ENCODE peak calls at places on chromosome 17, in ten cellular contexts. C is B cell, F is psoas muscle, K is left lung, Z is tibial artery, I is neural progenitor cell, V is pancreas, E is uterus, R is AG10803, U is GM13977. D is an unnamed sample.

GRCh38 chr17:45282683-45283644 is 21.1 kb upstream of the SPATA32 start:
- DNase-seq in I (no peak), Z (no peak), R (peak; percentile 42), U (no peak), V (no peak), C (no peak), F (peak; percentile 78), E (peak; percentile 42), K (peak; percentile 65), D (no peak)

GRCh38 chr17:48618366-48618896 is 3.3 kb upstream of the HOXB8 start:
- DNase-seq in K (peak; percentile 95), C (peak; percentile 94), F (peak; percentile 84), Z (peak; percentile 81), V (peak; percentile 92), E (peak; percentile 92), I (peak; percentile 93), R (peak; percentile 78), U (peak; percentile 95), D (peak; percentile 72)

GRCh38 chr17:74380086-74380958 is 13.0 kb downstream of the GPR142 start:
- DNase-seq in F (peak; percentile 50), Z (peak; percentile 39), V (no peak), U (no peak), C (no peak), I (peak; percentile 37), E (no peak), K (no peak), R (no peak), D (no peak)

GRCh38 chr17:28938552-28938951 is 12.8 kb downstream of the PHF12 start:
- DNase-seq in V (no peak), R (peak; percentile 17), F (peak; percentile 29), E (no peak), I (no peak), C (no peak), U (no peak), Z (no peak), K (no peak), D (no peak)

GRCh38 chr17:79781012-79781665 is 3.2 kb downstream of the CBX2 start:
- DNase-seq in U (no peak), C (no peak), E (no peak), I (no peak), R (no peak), V (no peak), K (no peak), Z (no peak), F (no peak), D (no peak)

GRCh38 chr17:73369126-73369525 is 57.3 kb upstream of the CDC42EP4 start:
- DNase-seq in F (no peak), U (no peak), I (no peak), R (no peak), K (peak; percentile 59), E (no peak), Z (no peak), V (peak; percentile 72), C (no peak), D (no peak)

GRCh38 chr17:38342886-38343607 is 709 bp downstream of the GPR179 start:
- DNase-seq in R (no peak), E (no peak), V (no peak), K (no peak), I (no peak), C (no peak), U (no peak), Z (no peak), F (no peak), D (no peak)

GRCh38 chr17:27630607-27631408 is at the start of gene LGALS9:
- DNase-seq in C (peak; percentile 53), V (no peak), Z (no peak), R (peak; percentile 51), K (no peak), I (no peak), E (no peak), F (no peak), U (peak; percentile 67), D (peak; percentile 31)

GRCh38 chr17:29682054-29682453 is 59.3 kb upstream of the CORO6 start:
- DNase-seq in F (no peak), I (no peak), C (peak; percentile 64), R (no peak), K (no peak), E (no peak), V (no peak), Z (no peak), U (no peak), D (no peak)

GRCh38 chr17:16467886-16468285 is 24.1 kb downstream of the LRRC75A start:
- DNase-seq in K (no peak), U (no peak), I (no peak), F (no peak), C (no peak), Z (no peak), E (no peak), R (no peak), V (no peak), D (no peak)

GRCh38 chr17:50482516-50482915 is 3.9 kb downstream of the RSAD1 start:
- DNase-seq in C (no peak), Z (peak; percentile 99), I (peak; percentile 85), U (peak; percentile 84), R (peak; percentile 98), F (peak; percentile 97), V (peak; percentile 98), K (peak; percentile 92), E (peak; percentile 95), D (peak; percentile 97)

GRCh38 chr17:80861360-80861861 is 130.2 kb upstream of the CHMP6 start:
- DNase-seq in F (no peak), I (no peak), Z (no peak), K (no peak), V (no peak), E (no peak), U (no peak), C (no peak), R (no peak), D (no peak)

GRCh38 chr17:37701424-37702020 is 43.3 kb downstream of the HNF1B start:
- DNase-seq in I (peak; percentile 39), K (no peak), U (peak; percentile 68), E (no peak), R (no peak), V (peak; percentile 57), F (no peak), C (peak; percentile 70), Z (peak; percentile 30), D (no peak)

GRCh38 chr17:46979023-46979870 is at the start of gene RPRML:
- DNase-seq in F (peak; percentile 30), U (peak; percentile 59), K (no peak), C (peak; percentile 65), R (no peak), I (peak; percentile 77), V (peak; percentile 59), Z (no peak), E (peak; percentile 34), D (no peak)

GRCh38 chr17:41406205-41406604 is 8.8 kb upstream of the KRT31 start:
- DNase-seq in R (no peak), I (peak; percentile 27), E (no peak), Z (no peak), K (no peak), U (no peak), V (no peak), C (no peak), F (no peak), D (peak; percentile 17)
- TF ChIP-seq CTCF in R (no peak), I (peak; percentile 15), E (no peak), Z (no peak), K (no peak), U (no peak), V (no peak), C (no peak), F (no peak), D (no peak)

GRCh38 chr17:57589151-57590034 is 155.7 kb downstream of the CCDC182 start:
- DNase-seq in V (no peak), U (no peak), F (peak; percentile 55), R (peak; percentile 51), E (no peak), I (no peak), C (no peak), Z (no peak), K (no peak), D (no peak)
- TF ChIP-seq CTCF in V (no peak), U (no peak), F (no peak), R (no peak), E (no peak), I (no peak), C (no peak), Z (no peak), K (no peak), D (no peak)

GRCh38 chr17:78741644-78742284 is 40.3 kb downstream of the CYTH1 start:
- DNase-seq in F (no peak), R (no peak), C (no peak), K (no peak), U (no peak), V (no peak), Z (no peak), I (no peak), E (no peak), D (no peak)
- TF ChIP-seq CTCF in F (no peak), R (no peak), C (no peak), K (no peak), U (no peak), V (no peak), Z (no peak), I (no peak), E (no peak), D (no peak)

GRCh38 chr17:75588546-75589016 is 981 bp downstream of the MYO15B start:
- DNase-seq in K (peak; percentile 88), R (no peak), I (no peak), Z (peak; percentile 32), V (peak; percentile 89), F (peak; percentile 64), C (no peak), E (peak; percentile 61), U (peak; percentile 54), D (no peak)

GRCh38 chr17:75590314-75590761 is 2.7 kb downstream of the MYO15B start:
- DNase-seq in F (no peak), K (no peak), Z (no peak), R (no peak), C (no peak), E (no peak), I (no peak), V (no peak), U (no peak), D (no peak)

GRCh38 chr17:75589017-75589918 is 1.7 kb downstream of the MYO15B start:
- DNase-seq in F (peak; percentile 97), V (peak; percentile 99), U (peak; percentile 100), Z (peak; percentile 93), K (peak; percentile 100), E (peak; percentile 97), C (peak; percentile 99), I (peak; percentile 99), R (peak; percentile 77), D (peak; percentile 66)

GRCh38 chr17:75589919-75590303 is 2.3 kb downstream of the MYO15B start:
- DNase-seq in Z (no peak), I (no peak), R (no peak), V (peak; percentile 67), C (no peak), F (no peak), U (no peak), E (peak; percentile 43), K (no peak), D (no peak)

DNA sequence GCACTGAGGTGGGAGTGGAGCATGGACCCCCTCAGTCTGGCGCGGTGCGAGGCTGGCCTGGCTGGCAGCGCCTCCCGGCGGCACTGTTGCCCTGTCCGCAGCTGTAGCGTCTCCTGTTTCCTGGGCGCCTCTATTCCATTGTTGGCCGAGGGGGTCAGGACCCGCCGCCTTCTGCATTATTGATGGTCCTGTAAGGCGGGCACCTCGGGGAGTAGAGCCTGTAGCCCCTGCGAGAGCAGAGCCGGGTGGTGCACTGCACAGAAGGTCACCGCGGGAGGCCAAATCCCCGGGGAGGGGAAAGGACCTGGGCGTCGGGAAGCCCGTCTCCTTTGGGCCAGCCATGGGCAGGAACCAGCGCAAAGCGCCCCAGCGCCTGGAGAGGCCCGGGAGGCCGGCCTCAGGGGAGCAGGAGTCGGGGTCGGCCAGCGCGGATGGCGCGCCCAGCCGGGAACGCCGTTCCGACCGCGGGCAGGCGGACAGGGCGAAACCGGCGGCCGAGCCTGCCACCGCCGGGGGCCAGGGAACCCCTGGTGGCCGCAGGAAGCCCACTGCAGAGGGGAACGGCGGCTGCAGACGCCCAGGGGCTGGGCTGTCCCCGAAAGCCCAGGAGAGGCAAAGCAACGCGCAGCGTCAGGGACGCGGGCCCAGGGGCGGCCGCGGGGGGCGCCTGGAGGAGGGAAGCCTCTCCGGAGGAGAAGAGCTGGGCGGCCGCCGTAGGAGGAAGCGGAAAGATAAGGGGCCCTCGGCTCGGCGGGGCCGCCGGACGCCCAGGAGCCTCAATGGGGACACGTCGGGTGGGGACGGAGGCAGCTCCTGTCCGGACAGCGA is at the start of gene MYO15B:
- DNase-seq in U (peak; percentile 68), V (no peak), E (peak; percentile 75), I (peak; percentile 83), K (peak; percentile 95), C (peak; percentile 93), Z (peak; percentile 35), R (no peak), F (peak; percentile 68), D (no peak)
- TF ChIP-seq CTCF in U (peak; percentile 7), V (peak; percentile 11), E (peak; percentile 55), I (peak; percentile 40), K (no peak), C (no peak), Z (peak; percentile 34), R (peak; percentile 3), F (peak; percentile 17), D (peak; percentile 11)

D was measured in HFFc6.